ENCODE peak calls at places on chromosomes 11 and 22, in four cellular contexts. X is HepG2, M is NB4, R is K562. W is an unnamed sample.
A peak's percentile ranks its signal among the peaks of the same experiment; 100 is the strongest.

GRCh38 chr11:10584071-10584501 is 15.6 kb upstream of the LYVE1 start:
- DNase-seq in R (no peak), X (no peak), M (no peak), W (no peak)

GRCh38 chr22:44659140-44659539 is 42.9 kb upstream of the PRR5 start:
- DNase-seq in M (no peak), R (no peak), X (no peak), W (no peak)

GRCh38 chr22:29478326-29479276 is 1.4 kb upstream of the NEFH start:
- DNase-seq in X (no peak), M (peak; percentile 42), R (peak; percentile 56), W (peak; percentile 18)

GRCh38 chr11:117717485-117718314 is 79.3 kb downstream of the DSCAML1 start:
- DNase-seq in X (peak; percentile 68), M (no peak), R (no peak), W (peak; percentile 51)

GRCh38 chr22:33917744-33918406 is 2.4 kb downstream of the LARGE1 start:
- DNase-seq in M (peak; percentile 88), X (peak; percentile 36), R (no peak), W (peak; percentile 26)

GRCh38 chr11:128492903-128493569 is 94.3 kb downstream of the ETS1 start:
- DNase-seq in X (no peak), M (peak; percentile 45), R (no peak), W (no peak)

GRCh38 chr22:29011868-29012428 is 49.7 kb downstream of the C22orf31 start:
- DNase-seq in R (no peak), M (no peak), X (no peak), W (no peak)

GRCh38 chr22:29726104-29726503 is 6.3 kb downstream of the CABP7 start:
- DNase-seq in X (no peak), R (peak; percentile 63), M (no peak), W (no peak)

GRCh38 chr11:21426931-21427330 is 757.5 kb downstream of the NELL1 start:
- DNase-seq in R (no peak), M (no peak), X (no peak), W (no peak)

GRCh38 chr11:35003658-35004057 is 87.2 kb downstream of the PDHX start:
- DNase-seq in M (no peak), X (no peak), R (no peak), W (no peak)

GRCh38 chr22:36280379-36280778 is 27.4 kb downstream of the APOL1 start:
- DNase-seq in M (no peak), R (no peak), X (no peak), W (no peak)

GRCh38 chr11:99277281-99277680 is 256.5 kb downstream of the CNTN5 start:
- DNase-seq in M (no peak), X (no peak), R (no peak), W (no peak)

GRCh38 chr22:32661737-32662586 is 139.5 kb upstream of the TIMP3 start:
- DNase-seq in M (no peak), R (no peak), X (no peak), W (no peak)

GRCh38 chr22:32662587-32662915 is 139.0 kb upstream of the TIMP3 start:
- DNase-seq in M (no peak), X (no peak), R (no peak), W (no peak)

GRCh38 chr22:32655068-32655467 is 146.4 kb upstream of the TIMP3 start:
- DNase-seq in X (no peak), R (no peak), M (no peak), W (no peak)

GRCh38 chr22:32661296-32661695 is 140.2 kb upstream of the TIMP3 start:
- DNase-seq in X (no peak), M (no peak), R (no peak), W (no peak)

GRCh38 chr22:32660292-32660691 is 141.2 kb upstream of the TIMP3 start:
- DNase-seq in R (peak; percentile 69), X (peak; percentile 78), M (peak; percentile 78), W (peak; percentile 49)
- TF ChIP-seq MYC in R (no peak), X (peak; percentile 23), M (no peak), W (no peak)

GRCh38 chr11:70915158-70915795 is 337.1 kb downstream of the SHANK2 start:
- DNase-seq in X (no peak), M (no peak), R (no peak), W (no peak)
- TF ChIP-seq MYC in X (no peak), M (no peak), R (no peak), W (no peak)

DNA sequence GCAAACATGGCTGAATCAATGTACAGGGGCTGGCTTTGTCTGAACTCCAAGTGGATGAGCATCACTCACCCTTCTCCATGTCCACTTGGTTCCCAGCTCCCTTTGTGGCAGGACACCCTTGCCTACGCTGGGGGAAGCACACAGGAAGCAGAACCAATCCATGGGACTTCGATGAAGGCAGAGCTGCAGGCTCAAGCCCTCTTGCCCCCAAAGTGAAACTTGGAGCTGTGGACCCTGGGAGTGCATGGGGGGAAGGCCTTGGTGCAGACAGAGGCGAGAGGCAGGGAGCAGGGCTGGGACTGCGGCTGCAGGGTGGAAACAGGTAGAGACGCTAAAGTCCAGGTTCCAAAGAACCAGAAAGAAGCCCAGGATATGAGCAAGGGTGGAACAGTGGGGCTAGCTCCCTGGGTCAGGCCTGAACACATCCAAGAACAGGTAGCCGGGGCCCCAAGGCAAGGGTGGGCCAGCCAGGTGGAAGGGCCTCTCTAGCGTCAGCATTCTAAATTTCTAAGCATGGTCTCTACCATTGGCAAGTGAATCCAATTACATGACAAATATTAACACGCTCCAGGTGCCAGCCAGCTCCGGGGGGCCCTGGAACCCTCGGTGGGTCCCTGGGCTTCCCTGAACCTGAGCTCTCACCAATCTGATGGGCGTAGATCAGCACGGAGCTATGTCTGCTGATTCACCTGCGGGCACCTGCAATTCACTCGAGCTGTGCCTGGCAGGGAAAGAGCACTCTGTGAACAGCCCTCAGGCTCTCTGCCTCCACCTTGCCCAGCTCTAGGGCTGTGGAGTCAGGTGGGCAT is 532.8 kb downstream of the BRD1 start:
- DNase-seq in R (no peak), M (no peak), X (no peak), W (no peak)
- TF ChIP-seq MYC in R (no peak), M (no peak), X (no peak), W (no peak)

DNA sequence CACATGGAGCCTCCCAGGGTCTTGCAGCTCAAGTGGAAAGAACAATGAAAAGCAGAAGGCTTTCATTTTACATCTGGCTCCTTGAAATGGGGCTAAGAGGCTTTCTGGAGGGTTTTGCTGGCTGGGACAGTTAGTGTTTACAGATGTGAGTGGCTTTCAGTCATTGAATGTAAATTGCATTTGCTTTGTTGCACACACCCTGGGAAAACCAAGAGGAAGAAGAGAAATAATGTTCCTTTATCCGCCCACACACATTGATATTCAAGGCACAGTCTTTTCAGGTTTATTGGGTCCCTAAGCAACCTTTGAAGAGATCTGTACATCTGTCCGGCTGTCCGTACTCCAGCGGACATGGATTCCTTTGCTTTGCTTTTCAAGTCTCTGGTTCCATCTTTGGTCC is 144.5 kb downstream of the SPON1 start:
- DNase-seq in R (no peak), M (no peak), X (no peak), W (no peak)
- TF ChIP-seq MYC in R (no peak), M (no peak), X (no peak), W (no peak)

GRCh38 chr22:20839837-20840645 is 18.6 kb downstream of the PI4KA start:
- DNase-seq in M (no peak), R (no peak), X (no peak), W (no peak)
- TF ChIP-seq MYC in M (no peak), R (no peak), X (no peak), W (no peak)

GRCh38 chr11:29093416-29093815 is 923.4 kb downstream of the KCNA4 start:
- DNase-seq in M (no peak), R (no peak), X (peak; percentile 2), W (peak; percentile 33)
- TF ChIP-seq MYC in M (no peak), R (no peak), X (no peak), W (no peak)

GRCh38 chr11:68287419-68287818 is 15.6 kb upstream of the C11orf24 start:
- DNase-seq in X (no peak), R (no peak), M (no peak), W (no peak)

GRCh38 chr11:68276864-68277263 is 5.1 kb upstream of the C11orf24 start:
- DNase-seq in M (no peak), R (no peak), X (no peak), W (no peak)

GRCh38 chr11:68279676-68280075 is 7.9 kb upstream of the C11orf24 start:
- DNase-seq in M (no peak), R (no peak), X (no peak), W (no peak)

GRCh38 chr11:68282861-68283230 is 11.1 kb upstream of the C11orf24 start:
- DNase-seq in X (no peak), M (no peak), R (no peak), W (no peak)

DNA sequence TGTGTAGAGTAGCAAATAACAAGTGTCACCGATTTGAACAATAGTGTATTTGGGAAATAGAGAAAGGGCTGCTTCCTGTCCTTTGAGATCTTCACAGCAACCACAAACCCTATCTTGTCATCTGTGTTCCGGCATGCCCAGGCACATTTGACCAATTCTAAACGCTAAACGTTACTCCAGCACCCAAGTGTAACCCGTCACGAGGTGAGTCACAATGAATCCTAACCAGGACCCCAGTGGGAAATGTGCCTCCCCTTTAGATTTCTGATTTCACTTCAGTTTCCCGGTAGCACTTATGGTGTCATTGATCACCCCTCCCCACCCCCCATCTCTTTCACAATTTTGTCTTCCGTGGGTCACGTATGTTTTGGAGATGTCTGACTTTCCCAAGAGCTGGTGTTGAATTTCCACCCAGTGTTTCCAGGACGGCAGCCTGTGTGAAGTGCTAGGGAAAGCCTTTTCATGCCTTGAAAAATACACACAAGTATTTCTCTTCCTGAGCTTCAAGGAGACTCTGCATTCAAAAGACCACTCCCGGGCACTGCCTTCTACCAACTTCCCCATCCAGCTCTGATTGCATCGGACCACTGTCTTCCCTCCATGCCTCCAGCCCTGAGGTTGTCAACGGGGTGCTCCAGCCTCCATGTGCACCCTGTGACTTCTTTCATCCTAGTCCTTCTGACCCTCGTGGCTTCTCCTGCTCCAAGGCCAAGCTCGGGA is 10.5 kb upstream of the C11orf24 start:
- DNase-seq in R (no peak), X (no peak), M (peak; percentile 95), W (no peak)
- TF ChIP-seq MYC in R (no peak), X (no peak), M (peak; percentile 88), W (no peak)

W was measured in A549.